ENCODE peak calls at places on chromosomes 3 and 15, in ten cellular contexts. B is HepG2, Y is breast epithelium, Q is GM06990, J is cardiac fibroblast, A is omental fat pad, D is PC-9, I is SK-N-SH, P is astrocyte of the spinal cord, C is H9. U is an unnamed sample.

GRCh38 chr3:64878372-64878771 is 190.6 kb upstream of the ADAMTS9 start:
- DNase-seq in P (no peak), I (no peak), C (no peak), Q (no peak), B (no peak), J (peak), D (peak), Y (no peak), A (no peak), U (no peak)

GRCh38 chr3:146125946-146126345 is 35.0 kb downstream of the PLOD2 start:
- DNase-seq in C (no peak), B (peak), P (peak), Y (no peak), I (no peak), A (no peak), D (no peak), Q (no peak), J (peak), U (no peak)

GRCh38 chr3:134197681-134198261 is 52.9 kb downstream of the RYK start:
- DNase-seq in B (peak), C (no peak), P (peak), D (peak), I (peak), Q (peak), Y (no peak), J (peak), A (no peak), U (peak)

GRCh38 chr3:122787872-122788271 is 5.8 kb downstream of the HSPBAP1 start:
- DNase-seq in C (no peak), B (no peak), P (no peak), A (no peak), Y (no peak), D (no peak), Q (no peak), J (no peak), I (no peak), U (no peak)

GRCh38 chr3:133444071-133444774 is 44.4 kb downstream of the BFSP2 start:
- DNase-seq in P (peak), C (no peak), I (no peak), Y (no peak), B (peak), Q (no peak), A (no peak), J (peak), D (peak), U (no peak)

GRCh38 chr3:71397046-71397445 is 186.5 kb downstream of the FOXP1 start:
- DNase-seq in Q (no peak), P (peak), A (no peak), Y (no peak), C (no peak), B (peak), I (peak), J (peak), D (no peak), U (no peak)

GRCh38 chr3:186640473-186640818 is 247 bp downstream of the FETUB start:
- DNase-seq in C (peak), B (no peak), J (peak), I (no peak), Y (peak), P (peak), A (no peak), Q (no peak), D (peak), U (no peak)

GRCh38 chr3:194504861-194505260 is 18.1 kb upstream of the ATP13A3 start:
- DNase-seq in A (no peak), B (no peak), Q (no peak), D (no peak), P (no peak), Y (no peak), I (no peak), C (no peak), J (no peak), U (no peak)

GRCh38 chr15:97196066-97197027 is 764.2 kb upstream of the ARRDC4 start:
- DNase-seq in Q (no peak), I (no peak), P (no peak), J (no peak), C (no peak), B (no peak), A (no peak), Y (no peak), D (no peak), U (no peak)

GRCh38 chr15:52280326-52281084 is 15.1 kb downstream of the MYO5C start:
- DNase-seq in C (no peak), A (no peak), I (no peak), P (no peak), B (peak), Y (no peak), D (no peak), Q (no peak), J (no peak), U (no peak)

GRCh38 chr3:128310286-128311058 is 156.2 kb downstream of the DNAJB8 start:
- DNase-seq in Q (no peak), B (no peak), A (no peak), Y (peak), P (no peak), D (no peak), I (no peak), J (no peak), C (peak), U (no peak)

GRCh38 chr3:127377801-127378442 is 90.1 kb upstream of the PRR20G start:
- DNase-seq in Y (no peak), A (no peak), J (no peak), P (no peak), B (no peak), C (no peak), I (no peak), D (no peak), Q (no peak), U (no peak)

GRCh38 chr3:127747751-127748521 is 74.4 kb downstream of the MGLL start:
- DNase-seq in P (peak), J (peak), D (peak), I (no peak), B (no peak), C (no peak), A (no peak), Q (no peak), Y (peak), U (no peak)

GRCh38 chr3:61830111-61830400 is 268.7 kb downstream of the PTPRG start:
- DNase-seq in J (peak), A (no peak), D (no peak), Q (no peak), B (no peak), C (no peak), I (no peak), Y (no peak), P (peak), U (no peak)

GRCh38 chr3:97232635-97233034 is 418.2 kb downstream of the EPHA6 start:
- DNase-seq in J (no peak), Q (no peak), C (no peak), Y (peak), P (no peak), A (no peak), I (no peak), B (no peak), D (peak), U (no peak)

GRCh38 chr15:49320337-49320736 is 102.7 kb upstream of the FGF7 start:
- DNase-seq in B (no peak), A (no peak), P (no peak), J (no peak), D (no peak), I (no peak), Y (no peak), Q (no peak), C (no peak), U (no peak)

GRCh38 chr15:80396094-80396493 is 8.1 kb upstream of the ARNT2 start:
- DNase-seq in P (no peak), A (no peak), I (no peak), C (no peak), D (no peak), B (no peak), Q (no peak), J (no peak), Y (no peak), U (no peak)

GRCh38 chr3:17979911-17980310 is 237.5 kb upstream of the TBC1D5 start:
- DNase-seq in D (no peak), J (no peak), P (no peak), I (no peak), Y (no peak), B (no peak), A (no peak), C (no peak), Q (no peak), U (no peak)

GRCh38 chr15:77160562-77161481 is 89.9 kb upstream of the TSPAN3 start:
- DNase-seq in P (peak), D (peak), I (no peak), B (peak), Q (no peak), J (no peak), Y (no peak), C (no peak), A (no peak), U (no peak)

GRCh38 chr3:13556937-13557336 is 8.0 kb downstream of the FBLN2 start:
- DNase-seq in Y (no peak), I (no peak), P (no peak), B (no peak), C (no peak), Q (no peak), J (no peak), D (no peak), A (no peak), U (no peak)

GRCh38 chr15:91593081-91593480 is 260.4 kb upstream of the SLCO3A1 start:
- DNase-seq in Q (no peak), Y (no peak), J (peak), A (no peak), B (no peak), I (no peak), C (no peak), D (no peak), P (peak), U (no peak)

GRCh38 chr3:17935217-17935616 is 192.8 kb upstream of the TBC1D5 start:
- DNase-seq in D (no peak), A (no peak), Y (no peak), B (no peak), J (peak), C (no peak), I (peak), P (no peak), Q (no peak), U (no peak)

GRCh38 chr15:44066211-44066827 is 128.8 kb downstream of the FRMD5 start:
- DNase-seq in D (peak), P (peak), Q (peak), C (peak), A (peak), I (peak), J (peak), B (peak), Y (no peak), U (peak)

GRCh38 chr3:148757238-148757930 is 59.7 kb downstream of the AGTR1 start:
- DNase-seq in B (no peak), I (no peak), C (no peak), D (no peak), A (no peak), Q (no peak), P (peak), Y (no peak), J (peak), U (no peak)

GRCh38 chr3:66378256-66378655 is 122.6 kb downstream of the LRIG1 start:
- DNase-seq in P (no peak), I (peak), B (no peak), D (no peak), Q (no peak), A (no peak), Y (no peak), J (peak), C (peak), U (peak)

GRCh38 chr3:71066849-71067261 is 516.7 kb downstream of the FOXP1 start:
- DNase-seq in I (peak), B (no peak), J (peak), C (no peak), D (no peak), A (no peak), Y (no peak), P (no peak), Q (no peak), U (no peak)

GRCh38 chr15:67267951-67268941 is 13.7 kb downstream of the IQCH start:
- DNase-seq in C (no peak), P (no peak), Y (no peak), I (peak), B (no peak), D (no peak), J (no peak), A (no peak), Q (no peak), U (no peak)

GRCh38 chr3:195011231-195011834 is 259.6 kb downstream of the XXYLT1 start:
- DNase-seq in Y (no peak), C (no peak), J (no peak), P (no peak), I (no peak), A (no peak), D (no peak), B (no peak), Q (no peak), U (no peak)

GRCh38 chr3:150760431-150761200 is 2.4 kb downstream of the SIAH2 start:
- DNase-seq in D (no peak), A (no peak), C (no peak), Y (no peak), I (no peak), P (no peak), Q (peak), J (no peak), B (no peak), U (peak)

GRCh38 chr3:56940989-56941388 is 119.5 kb upstream of the SPATA12 start:
- DNase-seq in J (no peak), Y (no peak), P (no peak), A (no peak), B (no peak), Q (no peak), C (no peak), D (no peak), I (no peak), U (no peak)

GRCh38 chr15:81199031-81199779 is 2.5 kb downstream of the IL16 start:
- DNase-seq in J (no peak), B (no peak), A (no peak), Y (no peak), Q (no peak), D (no peak), P (no peak), C (no peak), I (no peak), U (no peak)

GRCh38 chr3:114144909-114145688 is 33.8 kb downstream of the DRD3 start:
- DNase-seq in J (peak), Q (no peak), Y (no peak), C (no peak), I (no peak), B (no peak), A (no peak), D (no peak), P (peak), U (no peak)

GRCh38 chr3:194212869-194213320 is 76.9 kb downstream of the HES1 start:
- DNase-seq in Y (peak), P (no peak), B (no peak), Q (no peak), J (no peak), D (peak), I (peak), A (no peak), C (peak), U (no peak)

GRCh38 chr3:124640907-124641306 is 89.3 kb upstream of the UMPS start:
- DNase-seq in J (no peak), I (no peak), B (no peak), P (no peak), D (no peak), A (no peak), C (no peak), Y (no peak), Q (no peak), U (no peak)
- TF ChIP-seq CTCF in J (no peak), I (no peak), B (no peak), P (no peak), D (no peak), A (no peak), C (no peak), Y (no peak), Q (no peak), U (no peak)

GRCh38 chr15:57079907-57080750 is 161.7 kb downstream of the TCF12 start:
- DNase-seq in P (no peak), Y (no peak), A (no peak), I (no peak), Q (no peak), J (no peak), B (no peak), D (no peak), C (no peak), U (no peak)
- TF ChIP-seq CTCF in P (no peak), Y (no peak), A (no peak), I (no peak), Q (no peak), J (peak), B (no peak), D (no peak), C (peak), U (no peak)

DNA sequence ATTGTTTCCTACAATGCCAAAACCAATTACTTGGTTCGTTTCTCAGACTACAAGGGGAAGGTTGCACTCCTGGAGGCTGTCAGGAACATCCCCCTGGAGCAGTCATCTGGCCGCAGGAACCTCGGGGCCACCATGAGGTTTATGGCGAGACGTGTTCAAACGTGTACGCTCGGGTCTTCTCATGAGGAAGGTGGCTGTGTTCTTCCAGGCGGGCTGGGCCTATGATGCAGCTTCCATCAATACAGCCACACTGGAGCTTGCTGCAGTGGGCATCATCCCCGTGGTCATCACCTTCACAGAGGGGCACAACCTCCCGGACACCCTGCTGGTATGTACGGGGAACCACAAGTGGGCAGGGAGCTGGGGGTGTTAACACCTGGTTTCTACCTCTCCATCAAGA is 94.5 kb upstream of the COL6A5 start:
- DNase-seq in I (no peak), D (no peak), Q (no peak), Y (no peak), B (no peak), P (no peak), A (no peak), J (no peak), C (no peak), U (no peak)
- TF ChIP-seq CTCF in I (no peak), D (no peak), Q (no peak), Y (no peak), B (no peak), P (no peak), A (no peak), J (no peak), C (no peak), U (no peak)

DNA sequence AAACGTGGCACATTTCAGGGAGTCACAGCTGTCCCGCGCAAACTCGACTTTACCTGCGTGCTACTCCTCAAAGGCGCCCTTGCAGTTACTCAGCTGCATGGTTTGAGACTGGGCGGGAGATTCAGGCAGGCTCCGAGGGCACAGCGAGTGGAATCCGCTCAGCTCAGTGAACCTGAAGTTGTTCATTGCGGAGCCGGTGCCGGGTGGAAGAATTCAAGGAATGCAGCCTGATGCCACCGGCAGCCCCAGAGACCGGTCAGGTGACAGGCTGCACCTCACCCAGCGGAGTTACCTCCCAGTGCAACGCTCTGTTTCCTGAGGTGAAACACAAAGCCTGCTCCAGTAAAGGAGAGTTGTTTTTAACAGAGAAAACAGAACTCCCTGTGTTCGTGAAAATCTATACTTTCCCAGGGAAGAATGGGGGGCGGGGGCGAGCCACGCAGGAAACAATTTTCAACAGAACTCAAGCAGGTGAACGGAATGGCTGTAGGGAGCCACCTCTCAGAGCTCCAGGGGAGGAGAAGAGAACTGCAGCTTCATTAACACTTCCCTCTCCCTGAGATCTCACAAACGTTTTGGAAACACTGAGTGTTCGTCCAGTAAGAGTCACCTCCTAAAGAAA is 3.8 kb downstream of the VEPH1 start:
- DNase-seq in D (peak), Y (peak), Q (no peak), I (no peak), B (peak), C (peak), J (no peak), A (no peak), P (peak), U (no peak)
- TF ChIP-seq CTCF in D (peak), Y (no peak), Q (no peak), I (no peak), B (no peak), C (peak), J (no peak), A (no peak), P (no peak), U (no peak)

GRCh38 chr3:108024146-108024836 is 66.5 kb downstream of the CD47 start:
- DNase-seq in C (no peak), Y (no peak), I (no peak), P (peak), B (no peak), J (peak), Q (no peak), A (no peak), D (no peak), U (no peak)
- TF ChIP-seq CTCF in C (no peak), Y (no peak), I (no peak), P (no peak), B (no peak), J (no peak), Q (no peak), A (no peak), D (no peak), U (no peak)

GRCh38 chr3:25592510-25592968 is 72.2 kb downstream of the TOP2B start:
- DNase-seq in B (peak), I (no peak), A (no peak), J (peak), P (peak), C (no peak), Y (no peak), D (peak), Q (no peak), U (no peak)
- TF ChIP-seq CTCF in B (peak), I (peak), A (no peak), J (peak), P (no peak), C (peak), Y (no peak), D (no peak), Q (no peak), U (no peak)

GRCh38 chr15:41331281-41331680 is 1.1 kb downstream of the OIP5 start:
- DNase-seq in Y (no peak), Q (no peak), A (no peak), D (no peak), J (no peak), I (no peak), C (no peak), P (no peak), B (no peak), U (no peak)

GRCh38 chr15:41334293-41335120 is 1.8 kb downstream of the NUSAP1 start:
- DNase-seq in Q (peak), A (no peak), C (no peak), I (no peak), D (no peak), B (no peak), Y (no peak), P (no peak), J (no peak), U (no peak)

GRCh38 chr15:41331833-41332787 is at the start of gene OIP5:
- DNase-seq in I (peak), A (peak), Q (peak), D (peak), Y (peak), C (peak), P (peak), J (peak), B (peak), U (peak)

GRCh38 chr15:41336549-41336948 is 3.9 kb downstream of the NUSAP1 start:
- DNase-seq in A (no peak), I (no peak), B (no peak), J (no peak), D (no peak), Y (no peak), P (no peak), C (no peak), Q (no peak), U (no peak)

DNA sequence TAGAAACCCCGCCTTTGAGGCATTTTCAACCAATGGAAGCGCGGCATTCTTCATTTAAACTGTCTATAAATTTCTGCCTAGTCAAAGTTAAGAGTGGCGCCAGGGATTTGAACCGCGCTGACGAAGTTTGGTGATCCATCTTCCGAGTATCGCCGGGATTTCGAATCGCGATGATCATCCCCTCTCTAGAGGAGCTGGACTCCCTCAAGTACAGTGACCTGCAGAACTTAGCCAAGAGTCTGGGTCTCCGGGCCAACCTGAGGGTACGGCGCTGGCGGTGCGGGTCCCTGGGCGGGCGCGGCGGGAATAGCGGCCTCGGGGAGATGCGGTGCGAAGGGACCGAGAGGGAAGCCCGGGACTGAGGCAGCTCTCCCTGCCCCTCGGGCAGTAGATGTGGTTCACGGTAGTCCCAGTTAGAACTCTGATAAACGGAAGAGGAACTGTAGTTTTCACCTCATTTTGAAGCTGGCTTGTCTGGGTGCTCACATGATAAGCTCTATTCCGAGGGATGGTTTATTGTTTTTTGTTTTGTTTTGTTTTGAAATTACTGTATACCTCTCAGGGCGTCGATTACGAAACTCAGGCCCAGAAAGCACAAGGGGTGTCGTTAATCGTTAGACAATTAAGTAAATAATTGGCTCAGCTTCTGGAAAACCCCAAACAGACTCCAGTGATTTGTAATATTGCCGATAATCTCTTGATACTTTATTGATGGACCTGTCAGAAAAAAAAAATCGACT is at the start of gene NUSAP1:
- DNase-seq in Q (no peak), J (no peak), A (no peak), C (no peak), Y (no peak), D (no peak), I (no peak), P (no peak), B (peak), U (peak)
- TF ChIP-seq CTCF in Q (no peak), J (no peak), A (no peak), C (no peak), Y (no peak), D (no peak), I (no peak), P (no peak), B (no peak), U (no peak)